ENCODE peak calls at places on chromosomes 4 and X, in five cellular contexts. V, E, B, I and M are unnamed samples.

GRCh38 chr4:40330536-40330935 is 4.6 kb upstream of the CHRNA9 start:
- DNase-seq in V (no peak), E (no peak), B (no peak), I (no peak), M (no peak)

GRCh38 chr4:159015862-159016261 is 87.0 kb upstream of the RAPGEF2 start:
- DNase-seq in V (no peak), E (no peak), B (no peak), I (no peak), M (peak; percentile 24)

GRCh38 chr4:138181288-138181687 is 60.9 kb downstream of the SLC7A11 start:
- DNase-seq in V (no peak), E (no peak), B (no peak), I (no peak), M (peak; percentile 25)

GRCh38 chr4:163681208-163681821 is 186.8 kb downstream of the TMA16 start:
- DNase-seq in V (peak; percentile 26), E (peak; percentile 35), B (no peak), I (no peak), M (peak; percentile 28)

GRCh38 chr4:94349193-94349592 is 6.6 kb upstream of the HPGDS start:
- DNase-seq in V (no peak), E (no peak), B (no peak), I (no peak), M (peak; percentile 27)

GRCh38 chrX:140822861-140823260 is 113.3 kb downstream of the LINC00632 start:
- DNase-seq in V (no peak), E (no peak), B (no peak), I (no peak), M (no peak)

GRCh38 chrX:41005445-41005992 is 79.7 kb upstream of the USP9X start:
- DNase-seq in V (no peak), E (no peak), B (no peak), I (no peak), M (no peak)

GRCh38 chr4:107896158-107896645 is 35.1 kb upstream of the CYP2U1 start:
- DNase-seq in V (no peak), E (peak; percentile 36), B (peak; percentile 44), I (no peak), M (peak; percentile 97)

GRCh38 chrX:8429692-8430249 is 34.9 kb upstream of the VCX3B start:
- DNase-seq in V (no peak), E (no peak), B (no peak), I (no peak), M (no peak)

GRCh38 chrX:8430444-8430843 is 34.2 kb upstream of the VCX3B start:
- DNase-seq in V (no peak), E (no peak), B (no peak), I (no peak), M (no peak)

DNA sequence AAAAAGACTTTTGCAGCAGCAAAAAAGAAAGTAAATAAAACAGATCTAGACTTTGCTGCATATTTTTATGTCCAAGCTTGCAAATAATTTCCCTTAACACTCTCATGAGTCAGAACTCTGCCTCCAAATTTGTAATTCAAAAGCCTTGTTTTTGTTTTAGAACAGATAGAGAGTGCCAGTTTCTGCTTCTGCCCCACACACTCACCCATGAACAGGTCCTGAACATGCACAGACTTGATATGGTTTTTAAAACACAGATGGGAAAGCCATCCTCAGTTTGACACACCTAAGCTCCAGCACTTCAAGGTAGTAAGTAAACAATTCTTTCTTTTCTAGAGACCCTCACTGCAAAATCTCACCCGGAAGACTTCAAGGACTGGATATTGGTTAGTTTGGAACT is 39.7 kb upstream of the VCX3B start:
- DNase-seq in V (no peak), E (no peak), B (no peak), I (no peak), M (no peak)
- TF ChIP-seq BHLHE40 in V (no peak), E (no peak), B (no peak), I (no peak), M (no peak)

GRCh38 chr4:139454111-139454600 is at the start of gene RAB33B:
- DNase-seq in V (no peak), E (no peak), B (peak; percentile 60), I (no peak), M (peak; percentile 86)

GRCh38 chr4:139452000-139452399 is 1.9 kb upstream of the RAB33B start:
- DNase-seq in V (no peak), E (no peak), B (no peak), I (no peak), M (no peak)

GRCh38 chr4:139454646-139455045 is 725 bp downstream of the RAB33B start:
- DNase-seq in V (no peak), E (no peak), B (no peak), I (no peak), M (no peak)

GRCh38 chr4:139453371-139454110 is 380 bp upstream of the RAB33B start:
- DNase-seq in V (peak; percentile 93), E (peak; percentile 94), B (peak; percentile 76), I (peak; percentile 90), M (peak; percentile 97)

DNA sequence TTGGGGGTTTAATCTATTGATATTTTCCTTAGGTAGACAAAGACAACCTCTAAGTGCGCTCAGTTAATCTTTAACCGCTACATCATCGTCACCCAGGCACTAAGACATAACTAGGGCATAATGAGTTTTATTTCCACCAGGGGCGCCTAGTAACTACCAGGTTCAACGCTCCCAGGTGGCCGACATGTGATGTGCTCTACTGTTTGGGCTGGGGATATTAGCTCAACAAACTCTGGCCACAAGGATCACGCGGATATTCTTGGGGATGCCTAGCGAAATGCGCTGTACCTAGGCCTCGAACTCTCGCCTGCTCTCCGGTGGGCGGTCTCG is 915 bp upstream of the RAB33B start:
- DNase-seq in V (peak; percentile 65), E (peak; percentile 88), B (peak; percentile 70), I (peak; percentile 59), M (no peak)
- TF ChIP-seq RAD21 in V (no peak), E (peak; percentile 1), B (peak; percentile 5), I (peak; percentile 47), M (no peak)

DNA sequence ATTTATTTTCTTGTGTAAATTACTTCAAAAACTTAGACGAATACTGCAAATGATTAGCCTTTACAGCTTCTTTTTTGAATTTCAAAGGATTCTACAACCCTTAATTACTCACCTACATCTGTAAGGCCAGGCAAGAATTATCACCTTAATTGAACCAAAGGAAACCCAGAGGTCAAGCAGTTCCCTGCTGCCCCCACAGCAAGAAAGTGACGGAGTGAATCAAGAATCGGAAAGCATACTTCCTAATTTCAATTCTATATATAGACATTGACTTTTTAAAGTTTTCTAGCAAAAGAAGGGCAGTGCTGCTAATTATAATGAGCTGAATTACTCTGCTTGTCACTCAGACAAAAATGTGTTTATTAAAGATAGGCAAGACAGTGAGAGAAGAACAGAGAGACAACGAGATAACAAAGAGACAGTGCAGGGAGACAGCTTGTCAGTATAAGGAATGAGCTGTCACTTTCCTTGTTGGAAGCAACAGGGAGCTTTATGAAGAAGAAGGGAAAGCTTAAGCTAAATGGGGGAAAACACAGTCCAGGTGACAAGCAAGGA is 47.5 kb upstream of the SPANXN4 start:
- DNase-seq in V (no peak), E (no peak), B (no peak), I (peak; percentile 28), M (no peak)
- TF ChIP-seq BHLHE40 in V (no peak), E (no peak), B (no peak), I (no peak), M (no peak)

GRCh38 chr4:86446996-86447395 is 87.1 kb upstream of the MAPK10 start:
- DNase-seq in V (no peak), E (no peak), B (no peak), I (no peak), M (no peak)

GRCh38 chr4:86441175-86441960 is 81.5 kb upstream of the MAPK10 start:
- DNase-seq in V (no peak), E (no peak), B (peak; percentile 24), I (peak; percentile 16), M (peak; percentile 23)

GRCh38 chr4:86439293-86439692 is 79.4 kb upstream of the MAPK10 start:
- DNase-seq in V (no peak), E (no peak), B (no peak), I (no peak), M (no peak)

GRCh38 chr4:86443495-86443894 is 83.6 kb upstream of the MAPK10 start:
- DNase-seq in V (no peak), E (no peak), B (no peak), I (no peak), M (no peak)

GRCh38 chr4:86442881-86443280 is 83.0 kb upstream of the MAPK10 start:
- DNase-seq in V (no peak), E (no peak), B (no peak), I (no peak), M (no peak)
- TF ChIP-seq RAD21 in V (no peak), E (no peak), B (no peak), I (no peak), M (no peak)